ENCODE peak calls at places on chromosomes 16 and 17, in four cellular contexts. E is adrenal gland; T is CD8-positive, alpha-beta T cell; G is ovary. F is an unnamed sample. For H3K4me1, the result is how much of the 10 kb centered on the place peaks cover.

GRCh38 chr17:80455784-80456183 is 20.6 kb downstream of the NPTX1 start:
- DNase-seq in E (no peak), T (no peak), G (no peak), F (no peak)

GRCh38 chr16:48212033-48212432 is 32.1 kb upstream of the LONP2 start:
- DNase-seq in E (no peak), T (no peak), G (no peak), F (peak)

GRCh38 chr16:81003610-81004460 is 2.9 kb downstream of the CMC2 start:
- DNase-seq in E (no peak), T (no peak), G (peak), F (no peak)

GRCh38 chr17:21549107-21549687 is 143.1 kb upstream of the KCNJ18 start:
- DNase-seq in E (no peak), T (no peak), G (no peak), F (no peak)

GRCh38 chr17:4247981-4248388 is 15.8 kb downstream of the ANKFY1 start:
- DNase-seq in E (peak), T (no peak), G (no peak), F (no peak)

GRCh38 chr17:37642706-37643105 is 540 bp downstream of the DDX52 start:
- DNase-seq in E (no peak), T (no peak), G (no peak), F (no peak)

GRCh38 chr16:88970095-88970494 is 6.9 kb downstream of the CBFA2T3 start:
- DNase-seq in E (no peak), T (no peak), G (no peak), F (no peak)

GRCh38 chr16:71807905-71808592 is 585 bp downstream of the AP1G1 start:
- DNase-seq in E (peak), T (peak), G (no peak), F (peak)

GRCh38 chr17:43823350-43824084 is 9.4 kb downstream of the MPP3 start:
- DNase-seq in E (peak), T (no peak), G (no peak), F (no peak)

GRCh38 chr17:27568811-27569210 is 62.2 kb upstream of the LGALS9 start:
- DNase-seq in E (no peak), T (no peak), G (no peak), F (no peak)

GRCh38 chr17:27568216-27568615 is 62.8 kb upstream of the LGALS9 start:
- DNase-seq in E (no peak), T (no peak), G (no peak), F (no peak)

GRCh38 chr17:27565874-27566672 is 64.9 kb upstream of the LGALS9 start:
- DNase-seq in E (no peak), T (no peak), G (no peak), F (no peak)

GRCh38 chr17:27567563-27567859 is 63.5 kb upstream of the LGALS9 start:
- DNase-seq in E (no peak), T (no peak), G (no peak), F (no peak)

DNA sequence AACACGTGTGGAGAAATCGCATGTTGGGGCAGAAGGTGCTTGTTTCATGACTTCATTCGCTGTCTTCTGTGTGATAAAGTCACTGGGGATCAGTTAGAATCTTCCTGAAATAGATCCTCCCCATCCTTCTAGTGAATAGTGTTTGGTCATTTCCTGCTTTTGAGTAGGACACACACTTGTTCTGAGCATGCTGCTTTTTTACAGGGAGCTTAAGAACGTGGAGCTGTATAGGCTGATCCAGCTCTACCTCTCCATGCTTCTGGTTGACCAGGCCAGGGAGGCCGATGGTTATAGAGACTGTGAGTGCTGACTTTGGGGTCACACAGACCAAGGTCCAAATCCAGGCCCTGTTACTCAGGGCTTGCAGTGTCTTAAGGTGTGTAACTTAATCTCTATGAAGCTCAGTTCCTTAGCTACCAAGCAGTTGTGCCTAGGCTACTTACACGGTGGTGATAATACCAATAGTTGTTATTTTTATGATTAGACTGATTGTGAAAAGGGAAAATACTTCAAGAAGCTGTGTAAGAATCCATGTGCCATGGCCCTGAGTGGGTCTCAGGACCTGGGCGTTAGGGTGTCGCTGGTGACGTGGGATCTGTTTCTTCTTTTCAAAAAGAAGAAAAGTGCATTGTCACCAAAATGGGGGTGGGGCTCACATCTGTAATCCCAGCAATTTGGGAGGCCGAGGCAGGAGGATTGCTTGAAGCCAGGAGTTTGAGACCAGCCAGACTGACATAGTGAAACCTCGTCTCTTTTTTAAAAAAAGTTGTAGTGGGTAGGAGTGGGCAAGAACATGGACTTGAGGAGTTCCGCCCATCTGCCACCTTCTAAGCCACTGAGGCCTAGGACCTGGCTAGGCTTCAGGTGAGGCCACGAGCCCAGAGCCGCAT is 64.1 kb upstream of the LGALS9 start:
- DNase-seq in E (no peak), T (no peak), G (no peak), F (no peak)
- H3K27ac ChIP-seq in E (no peak), T (no peak), G (no peak), F (no peak)

DNA sequence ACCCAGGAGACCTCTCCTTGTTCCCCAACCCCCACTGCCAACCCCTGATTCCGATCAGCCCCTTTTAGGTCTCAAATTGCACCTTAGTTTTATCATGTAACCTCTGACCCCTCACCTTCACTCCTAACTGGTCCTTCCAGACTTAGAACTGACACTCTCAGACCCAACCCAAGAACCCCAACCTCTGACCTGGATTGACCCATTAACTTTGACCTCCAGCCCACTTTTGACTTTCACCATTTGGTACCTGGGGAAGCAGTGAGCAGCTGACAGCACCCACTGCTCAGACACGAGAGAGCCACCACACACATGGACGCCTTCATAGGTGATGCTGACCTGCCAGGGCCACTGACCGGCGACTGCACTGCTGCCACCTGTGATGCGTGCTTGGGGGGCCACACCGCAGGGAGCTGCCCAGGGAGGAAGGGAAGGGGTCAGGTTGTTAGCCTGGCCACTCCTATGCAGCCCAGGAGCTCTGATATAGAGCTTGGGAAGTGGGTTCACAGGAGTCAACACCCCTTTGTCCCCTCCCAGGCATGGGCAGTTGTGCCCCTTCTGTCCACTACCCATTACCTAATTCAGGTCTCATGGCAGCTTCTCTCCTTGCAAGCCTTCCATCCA is 2.4 kb downstream of the PRSS8 start:
- DNase-seq in E (no peak), T (no peak), G (no peak), F (no peak)
- H3K4me1 ChIP-seq in E (under half), T (under half), G (under half), F (under half)

GRCh38 chr17:36149296-36149820 is 27.1 kb downstream of the TBC1D3B start:
- DNase-seq in E (peak), T (no peak), G (peak), F (peak)
- TF ChIP-seq CTCF in E (no peak), T (peak), G (no peak), F (no peak)

DNA sequence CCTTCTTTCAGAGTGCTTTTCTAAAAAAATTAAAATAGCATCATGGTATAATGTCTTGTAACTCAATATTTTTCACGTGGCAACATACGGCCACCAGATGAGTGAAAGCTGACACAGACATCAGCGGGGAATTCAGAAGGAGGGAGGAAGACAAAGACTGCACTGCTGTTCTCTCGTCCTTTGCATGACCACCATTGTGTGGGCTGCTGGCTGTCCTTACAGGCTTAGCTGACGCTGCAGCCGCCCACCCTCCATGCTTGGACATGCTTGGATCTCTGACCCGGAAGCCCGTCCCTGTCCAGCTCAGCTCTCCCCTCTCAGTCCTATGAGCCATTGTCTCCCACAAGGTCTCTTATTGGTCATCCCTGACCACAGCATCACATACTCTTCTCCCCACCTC is 11.4 kb upstream of the MLYCD start:
- DNase-seq in E (no peak), T (no peak), G (no peak), F (no peak)
- H3K27ac ChIP-seq in E (no peak), T (no peak), G (no peak), F (no peak)

F was measured in tibial artery.